ENCODE peak calls at places on chromosomes 4 and X, in five cellular contexts. Y, G, I, L and D are unnamed samples.

GRCh38 chr4:131644619-131645018 is 1504.5 kb upstream of the PCDH10 start:
- DNase-seq in Y (no peak), G (no peak), I (no peak), L (peak), D (no peak)

GRCh38 chr4:98996056-98996941 is 778 bp downstream of the METAP1 start:
- DNase-seq in Y (peak), G (no peak), I (no peak), L (no peak), D (no peak)

GRCh38 chr4:153705743-153706468 is 21.8 kb downstream of the TLR2 start:
- DNase-seq in Y (no peak), G (no peak), I (no peak), L (no peak), D (no peak)

GRCh38 chrX:155263854-155264628 is at the start of gene RAB39B:
- DNase-seq in Y (peak), G (peak), I (peak), L (peak), D (no peak)

GRCh38 chrX:47690175-47690574 is 31.2 kb upstream of the UXT start:
- DNase-seq in Y (peak), G (no peak), I (no peak), L (no peak), D (no peak)

GRCh38 chr4:97593248-97593647 is 550.0 kb downstream of the STPG2 start:
- DNase-seq in Y (no peak), G (no peak), I (no peak), L (no peak), D (no peak)

GRCh38 chr4:86939123-86939522 is 4.3 kb downstream of the AFF1 start:
- DNase-seq in Y (no peak), G (no peak), I (no peak), L (no peak), D (no peak)

GRCh38 chr4:74418063-74418670 is 26.8 kb upstream of the AREG start:
- DNase-seq in Y (peak), G (no peak), I (no peak), L (no peak), D (no peak)

GRCh38 chr4:2356123-2357069 is 62.0 kb downstream of the ZFYVE28 start:
- DNase-seq in Y (no peak), G (peak), I (no peak), L (no peak), D (no peak)

GRCh38 chrX:116872931-116873330 is 410.2 kb upstream of the CT83 start:
- DNase-seq in Y (no peak), G (no peak), I (no peak), L (no peak), D (no peak)

GRCh38 chr4:1711906-1712215 is 258 bp downstream of the SLBP start:
- DNase-seq in Y (peak), G (no peak), I (no peak), L (no peak), D (no peak)

GRCh38 chr4:180052629-180053028 is 2190.6 kb upstream of the TENM3 start:
- DNase-seq in Y (no peak), G (no peak), I (no peak), L (no peak), D (no peak)

GRCh38 chr4:128782076-128782715 is 27.3 kb upstream of the JADE1 start:
- DNase-seq in Y (peak), G (no peak), I (peak), L (no peak), D (no peak)

GRCh38 chrX:39731735-39732134 is 366.0 kb downstream of the BCOR start:
- DNase-seq in Y (no peak), G (no peak), I (no peak), L (no peak), D (no peak)

GRCh38 chrX:37330642-37331041 is 18.5 kb upstream of the PRRG1 start:
- DNase-seq in Y (no peak), G (no peak), I (no peak), L (no peak), D (no peak)

GRCh38 chr4:113893546-113893945 is 85.9 kb downstream of the ARSJ start:
- DNase-seq in Y (peak), G (no peak), I (no peak), L (no peak), D (no peak)

GRCh38 chr4:188021548-188022249 is 26.1 kb downstream of the ZFP42 start:
- DNase-seq in Y (no peak), G (no peak), I (no peak), L (no peak), D (no peak)

GRCh38 chrX:107628662-107629532 is 587 bp downstream of the PRPS1 start:
- DNase-seq in Y (peak), G (peak), I (peak), L (peak), D (no peak)

GRCh38 chr4:86972997-86973396 is 38.2 kb downstream of the AFF1 start:
- DNase-seq in Y (no peak), G (no peak), I (no peak), L (no peak), D (no peak)

GRCh38 chr4:3660928-3661515 is 105.2 kb upstream of the ADRA2C start:
- DNase-seq in Y (no peak), G (no peak), I (no peak), L (no peak), D (no peak)

GRCh38 chr4:102734591-102735385 is 26.0 kb downstream of the MANBA start:
- DNase-seq in Y (no peak), G (no peak), I (no peak), L (no peak), D (no peak)

GRCh38 chrX:9770319-9770718 is 4.7 kb upstream of the GPR143 start:
- DNase-seq in Y (no peak), G (no peak), I (no peak), L (no peak), D (no peak)

GRCh38 chr4:167111622-167112021 is 122.7 kb downstream of the SPOCK3 start:
- DNase-seq in Y (no peak), G (no peak), I (no peak), L (no peak), D (no peak)

GRCh38 chr4:152563209-152563608 is 27.3 kb upstream of the FBXW7 start:
- DNase-seq in Y (no peak), G (no peak), I (no peak), L (no peak), D (no peak)

GRCh38 chr4:15656038-15656470 is 897 bp upstream of the FBXL5 start:
- DNase-seq in Y (no peak), G (no peak), I (no peak), L (no peak), D (no peak)

GRCh38 chr4:13783800-13784411 is 156.4 kb upstream of the BOD1L1 start:
- DNase-seq in Y (no peak), G (no peak), I (no peak), L (no peak), D (no peak)

GRCh38 chrX:154369453-154370299 is 4.8 kb downstream of the FLNA start:
- DNase-seq in Y (peak), G (no peak), I (peak), L (peak), D (peak)

GRCh38 chr4:94583938-94584641 is 132.3 kb downstream of the PDLIM5 start:
- DNase-seq in Y (no peak), G (no peak), I (no peak), L (no peak), D (no peak)

GRCh38 chr4:71602271-71602890 is 181.5 kb downstream of the GC start:
- DNase-seq in Y (no peak), G (no peak), I (no peak), L (no peak), D (no peak)

GRCh38 chr4:97720869-97721432 is 422.3 kb downstream of the STPG2 start:
- DNase-seq in Y (no peak), G (no peak), I (no peak), L (no peak), D (no peak)

GRCh38 chrX:131951166-131951565 is 71.9 kb upstream of the STK26 start:
- DNase-seq in Y (no peak), G (no peak), I (no peak), L (no peak), D (no peak)

GRCh38 chrX:22800806-22801205 is 199.0 kb upstream of the DDX53 start:
- DNase-seq in Y (peak), G (no peak), I (no peak), L (no peak), D (no peak)

GRCh38 chr4:54400802-54401201 is 171.7 kb downstream of the PDGFRA start:
- DNase-seq in Y (peak), G (no peak), I (no peak), L (peak), D (no peak)

GRCh38 chr4:15303052-15303641 is 124.7 kb upstream of the C1QTNF7 start:
- DNase-seq in Y (peak), G (no peak), I (no peak), L (no peak), D (no peak)